ENCODE peak calls at places on chromosome 5, in four cellular contexts. E is activated CD8-positive, alpha-beta T cell treated with anti-CD3 and anti-CD28 coated beads for 36 hours; K is T follicular helper cell; T is NCI-H2081. N is an unnamed sample.

GRCh38 chr5:176608937-176609723 is 826 bp downstream of the GPRIN1 start:
- DNase-seq in E (no peak), K (no peak), T (no peak), N (no peak)

GRCh38 chr5:154129868-154130267 is 60.7 kb upstream of the GALNT10 start:
- DNase-seq in K (no peak), E (no peak), T (no peak), N (no peak)

GRCh38 chr5:150006318-150006717 is 5.8 kb downstream of the HMGXB3 start:
- DNase-seq in T (no peak), K (no peak), E (no peak), N (no peak)

GRCh38 chr5:61731946-61732314 is 399.9 kb downstream of the ZSWIM6 start:
- DNase-seq in T (no peak), K (no peak), E (no peak), N (no peak)

GRCh38 chr5:37792976-37793328 is 46.9 kb downstream of the GDNF start:
- DNase-seq in E (no peak), T (no peak), K (no peak), N (no peak)

GRCh38 chr5:142222235-142222880 is 102.5 kb downstream of the SPRY4 start:
- DNase-seq in T (no peak), E (no peak), K (no peak), N (no peak)

GRCh38 chr5:52015760-52016159 is 632.5 kb downstream of the ISL1 start:
- DNase-seq in K (no peak), T (peak; percentile 32), E (no peak), N (no peak)

GRCh38 chr5:43208658-43209057 is 16.6 kb downstream of the NIM1K start:
- DNase-seq in K (no peak), E (no peak), T (no peak), N (no peak)

GRCh38 chr5:173932695-173933139 is 44.6 kb downstream of the CPEB4 start:
- DNase-seq in T (no peak), E (no peak), K (no peak), N (no peak)

GRCh38 chr5:41334758-41335157 is 121.4 kb upstream of the C6 start:
- DNase-seq in K (no peak), E (no peak), T (no peak), N (no peak)

GRCh38 chr5:79743846-79744605 is 54.4 kb downstream of the CMYA5 start:
- DNase-seq in T (no peak), K (no peak), E (no peak), N (no peak)

GRCh38 chr5:134273642-134274361 is 47.9 kb upstream of the PPP2CA start:
- DNase-seq in T (no peak), K (no peak), E (no peak), N (peak; percentile 64)

GRCh38 chr5:169870221-169870620 is 110.1 kb downstream of the INSYN2B start:
- DNase-seq in T (no peak), K (no peak), E (no peak), N (no peak)

N was measured in DMS 273 treated with DMSO at 0.1 percent for 48 hours.